ENCODE peak calls at places on chromosomes 6 and 20, in nine cellular contexts. H, U, V, S, D, P, Z, E and N are unnamed samples. For H3K4me1, the result is how much of the 10 kb centered on the place peaks cover.

GRCh38 chr20:63116412-63117106 is 99.4 kb downstream of the YTHDF1 start:
- DNase-seq in H (peak), U (no peak), V (no peak), S (no peak), D (no peak), P (no peak), Z (peak), E (no peak), N (no peak)

GRCh38 chr6:52317841-52318581 is 33.5 kb upstream of the MCM3 start:
- DNase-seq in H (no peak), U (no peak), V (peak), S (peak), D (no peak), P (no peak), Z (no peak), E (no peak), N (no peak)

GRCh38 chr6:159971341-159972178 is 2.7 kb downstream of the IGF2R start:
- DNase-seq in H (no peak), U (no peak), V (no peak), S (no peak), D (no peak), P (no peak), Z (no peak), E (no peak), N (no peak)

GRCh38 chr20:41142914-41143313 is 5.6 kb downstream of the PLCG1 start:
- DNase-seq in H (no peak), U (no peak), V (no peak), S (peak), D (no peak), P (no peak), Z (no peak), E (no peak), N (no peak)

GRCh38 chr6:125942677-125943527 is 13.7 kb upstream of the HINT3 start:
- DNase-seq in H (no peak), U (no peak), V (no peak), S (peak), D (no peak), P (no peak), Z (no peak), E (no peak), N (no peak)

GRCh38 chr6:2209226-2209809 is 36.1 kb downstream of the GMDS start:
- DNase-seq in H (peak), U (no peak), V (peak), S (peak), D (peak), P (no peak), Z (peak), E (no peak), N (no peak)

GRCh38 chr6:137237413-137238170 is 18.4 kb upstream of the IFNGR1 start:
- DNase-seq in H (peak), U (no peak), V (no peak), S (no peak), D (no peak), P (no peak), Z (no peak), E (no peak), N (no peak)

GRCh38 chr6:73471686-73472290 is 10.3 kb downstream of the MTO1 start:
- DNase-seq in H (no peak), U (no peak), V (peak), S (no peak), D (no peak), P (no peak), Z (no peak), E (no peak), N (no peak)

GRCh38 chr6:168149015-168149414 is 70.0 kb upstream of the FRMD1 start:
- DNase-seq in H (no peak), U (no peak), V (no peak), S (no peak), D (no peak), P (peak), Z (no peak), E (no peak), N (peak)

GRCh38 chr6:46323312-46323965 is 152.7 kb upstream of the ENPP5 start:
- DNase-seq in H (no peak), U (no peak), V (no peak), S (no peak), D (no peak), P (no peak), Z (no peak), E (no peak), N (peak)

GRCh38 chr6:44122821-44123220 is 4.4 kb downstream of the MRPL14 start:
- DNase-seq in H (peak), U (no peak), V (peak), S (no peak), D (no peak), P (no peak), Z (no peak), E (no peak), N (no peak)

GRCh38 chr20:49424536-49424935 is 57.9 kb downstream of the KCNB1 start:
- DNase-seq in H (no peak), U (no peak), V (no peak), S (no peak), D (no peak), P (peak), Z (no peak), E (no peak), N (no peak)

GRCh38 chr20:60332523-60332922 is 374.3 kb downstream of the CDH26 start:
- DNase-seq in H (no peak), U (no peak), V (no peak), S (no peak), D (no peak), P (no peak), Z (no peak), E (no peak), N (no peak)

GRCh38 chr6:54697423-54697822 is 149.1 kb upstream of the FAM83B start:
- DNase-seq in H (no peak), U (no peak), V (no peak), S (no peak), D (peak), P (no peak), Z (no peak), E (no peak), N (no peak)

GRCh38 chr6:15763827-15764226 is 101.0 kb upstream of the DTNBP1 start:
- DNase-seq in H (peak), U (no peak), V (no peak), S (peak), D (peak), P (no peak), Z (no peak), E (no peak), N (no peak)

DNA sequence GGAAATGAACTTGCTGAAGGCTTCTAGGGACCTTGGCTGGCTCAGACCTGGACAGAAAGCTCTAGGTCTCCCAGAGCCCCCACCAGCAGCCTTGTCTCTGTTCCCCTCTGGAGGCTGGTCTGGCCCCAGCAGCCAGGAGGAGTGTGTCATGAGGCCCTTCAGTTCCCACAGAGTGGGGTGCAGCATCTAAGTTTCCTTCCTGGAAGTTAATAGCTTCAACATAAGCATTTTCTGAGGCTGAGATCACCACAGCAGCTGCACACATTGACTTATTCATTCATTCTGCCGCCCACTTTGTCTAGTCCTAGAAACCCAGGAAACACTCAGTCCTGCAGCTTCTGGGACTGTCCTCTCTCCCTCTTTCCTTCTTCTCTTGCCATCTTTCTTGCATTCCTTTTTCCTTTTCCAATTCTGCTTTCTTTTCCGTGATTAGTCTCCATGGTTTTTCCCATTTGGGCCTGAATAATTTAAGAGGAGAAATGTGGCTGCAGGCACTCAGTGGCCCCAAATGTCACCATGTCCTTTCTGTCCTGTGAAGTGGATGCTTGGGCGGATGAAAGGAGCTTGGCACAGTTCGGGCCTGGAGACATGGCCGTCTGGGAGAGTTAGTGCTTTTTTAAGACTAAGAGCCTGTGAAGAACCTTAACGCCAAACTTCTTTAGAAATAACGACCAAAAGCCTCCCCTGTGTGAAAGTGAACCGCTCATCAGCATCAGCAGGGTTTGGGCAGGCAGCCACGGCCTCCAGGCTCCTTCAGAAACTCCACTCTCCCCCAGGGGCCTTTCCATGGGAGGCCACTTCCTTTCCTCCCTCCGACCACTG is 31.0 kb upstream of the PCMTD2 start:
- DNase-seq in H (peak), U (no peak), V (no peak), S (no peak), D (no peak), P (no peak), Z (no peak), E (no peak), N (no peak)
- TF ChIP-seq POLR2A in H (no peak), U (no peak), V (no peak), S (no peak), D (no peak), P (no peak), Z (no peak), E (no peak), N (no peak)

DNA sequence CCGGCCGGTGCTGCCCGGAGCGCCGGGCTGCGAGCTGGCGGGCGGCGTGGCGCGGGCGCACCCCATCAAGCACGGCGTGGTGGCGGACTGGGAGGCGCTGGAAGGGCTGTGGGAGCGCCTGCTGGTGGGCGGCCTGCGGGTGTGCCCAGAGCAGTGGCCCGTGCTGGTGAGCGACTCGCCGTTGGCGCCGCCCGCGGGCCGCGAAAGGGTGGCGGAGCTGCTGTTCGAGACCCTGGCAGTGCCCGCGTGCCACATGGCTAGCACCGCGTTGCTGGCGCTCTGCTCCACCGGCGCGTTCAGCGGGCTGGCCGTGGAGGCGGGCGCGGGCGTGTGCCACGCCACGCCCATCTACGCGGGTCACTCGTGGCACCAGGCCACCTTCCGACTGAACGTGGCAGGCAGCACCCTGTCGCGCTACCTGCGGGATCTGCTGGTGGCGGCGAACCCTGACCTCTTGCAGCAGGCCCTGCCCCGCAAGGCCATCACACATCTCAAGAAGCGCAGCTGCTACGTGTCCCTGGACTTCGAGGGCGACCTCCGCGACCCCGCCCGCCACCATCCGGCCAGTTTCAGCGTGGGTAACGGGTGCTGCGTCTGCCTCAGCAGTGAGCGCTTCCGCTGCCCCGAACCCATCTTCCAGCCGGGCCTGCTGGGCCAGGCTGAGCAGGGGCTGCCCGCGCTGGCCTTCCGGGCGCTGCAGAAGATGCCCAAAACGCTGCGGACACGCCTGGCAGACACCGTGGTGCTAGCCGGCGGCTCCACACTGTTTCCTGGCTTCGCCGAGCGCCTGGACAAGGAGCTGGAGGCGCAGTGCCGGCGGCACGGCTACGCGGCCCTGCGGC is 723 bp downstream of the ACTL10 start:
- DNase-seq in H (peak), U (no peak), V (no peak), S (peak), D (no peak), P (peak), Z (peak), E (no peak), N (peak)
- H3K4me3 ChIP-seq in H (peak), U (peak), V (peak), S (peak), D (no peak), P (peak), Z (no peak), E (peak), N (peak)

GRCh38 chr20:36349384-36350170 is 43.4 kb downstream of the DLGAP4 start:
- DNase-seq in H (no peak), U (no peak), V (no peak), S (no peak), D (no peak), P (no peak), Z (no peak), E (no peak), N (no peak)

GRCh38 chr20:36352843-36353553 is 46.9 kb downstream of the DLGAP4 start:
- DNase-seq in H (no peak), U (no peak), V (no peak), S (no peak), D (no peak), P (no peak), Z (no peak), E (no peak), N (no peak)

GRCh38 chr20:36353740-36354139 is 47.6 kb downstream of the DLGAP4 start:
- DNase-seq in H (no peak), U (no peak), V (no peak), S (no peak), D (no peak), P (no peak), Z (no peak), E (no peak), N (no peak)

GRCh38 chr20:36351937-36352336 is 45.8 kb downstream of the DLGAP4 start:
- DNase-seq in H (no peak), U (no peak), V (no peak), S (no peak), D (no peak), P (no peak), Z (no peak), E (no peak), N (no peak)

GRCh38 chr20:36350439-36350838 is 44.3 kb downstream of the DLGAP4 start:
- DNase-seq in H (no peak), U (no peak), V (no peak), S (no peak), D (no peak), P (no peak), Z (no peak), E (no peak), N (no peak)
- H3K4me1 ChIP-seq in H (under half), U (under half), V (under half), S (under half), D (under half), P (under half), Z (under half), E (under half), N (under half)

GRCh38 chr20:47317127-47317895 is 39.2 kb downstream of the ZMYND8 start:
- DNase-seq in H (peak), U (peak), V (no peak), S (peak), D (peak), P (peak), Z (peak), E (peak), N (peak)

GRCh38 chr20:47319517-47320252 is 36.8 kb downstream of the ZMYND8 start:
- DNase-seq in H (peak), U (no peak), V (no peak), S (peak), D (peak), P (peak), Z (no peak), E (no peak), N (peak)

GRCh38 chr20:47318027-47318595 is 38.4 kb downstream of the ZMYND8 start:
- DNase-seq in H (no peak), U (no peak), V (no peak), S (no peak), D (no peak), P (peak), Z (no peak), E (no peak), N (peak)

GRCh38 chr20:47316776-47317126 is 39.7 kb downstream of the ZMYND8 start:
- DNase-seq in H (no peak), U (no peak), V (no peak), S (no peak), D (no peak), P (no peak), Z (no peak), E (no peak), N (no peak)

DNA sequence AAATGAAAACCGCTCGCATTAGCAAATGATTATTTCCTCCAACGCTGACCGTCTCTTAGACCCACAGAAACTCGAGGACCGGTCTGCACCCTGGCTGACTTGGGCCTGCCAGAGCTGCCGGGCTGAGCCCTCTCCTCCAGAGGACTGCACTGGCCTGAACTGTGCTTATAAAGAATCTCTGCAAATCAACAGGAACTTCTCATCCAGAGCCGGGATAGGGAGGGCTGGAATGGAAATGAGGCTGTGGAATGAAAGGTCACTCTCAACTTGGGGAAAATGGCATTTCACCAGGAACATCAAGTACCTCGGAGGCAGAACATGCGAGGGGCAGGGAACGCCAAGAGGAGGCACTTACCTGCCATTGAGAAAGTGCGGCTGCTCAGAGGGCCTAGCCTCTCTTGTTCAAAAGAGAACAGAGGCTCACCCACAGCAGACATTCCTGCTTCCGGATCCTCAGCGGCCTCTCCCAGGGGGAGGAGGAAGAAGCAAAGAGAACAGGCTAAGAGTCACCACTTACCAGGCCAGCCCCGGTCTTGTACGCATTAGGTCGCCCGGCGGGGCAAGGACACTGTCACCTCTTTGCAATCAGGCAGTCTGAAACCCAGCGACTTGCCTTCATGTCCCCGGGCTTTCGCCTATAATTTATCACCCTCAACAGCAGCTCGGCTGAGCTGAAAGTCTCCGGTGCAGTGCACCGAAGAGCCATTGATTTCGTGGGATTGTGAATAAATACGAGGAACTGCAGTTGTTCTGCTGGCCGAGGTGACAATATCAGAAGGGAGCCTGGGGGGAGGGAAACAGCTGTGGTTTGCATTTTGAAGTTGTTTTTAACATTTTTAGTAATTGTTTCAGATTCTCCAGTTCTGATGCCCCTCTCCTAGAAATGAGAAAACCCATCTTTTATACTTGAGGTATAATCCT is 37.6 kb downstream of the ZMYND8 start:
- DNase-seq in H (peak), U (no peak), V (no peak), S (peak), D (no peak), P (peak), Z (peak), E (peak), N (peak)
- TF ChIP-seq POLR2A in H (peak), U (peak), V (no peak), S (peak), D (no peak), P (peak), Z (peak), E (peak), N (peak)